ENCODE peak calls at places on chromosomes 5 and 9, in four cellular contexts. One of them, this sample, is unnamed.

GRCh38 chr9:129323999-129324553 is 146.0 kb upstream of the IER5L start:
- DNase-seq in A549: no peak
- DNase-seq in fibroblast of lung: no peak
- DNase-seq in left ventricle myocardium inferior: no peak
- DNase-seq in this sample: no peak

GRCh38 chr5:77423022-77423750 is 68.9 kb downstream of the WDR41 start:
- DNase-seq in A549: no peak
- DNase-seq in left ventricle myocardium inferior: no peak
- DNase-seq in fibroblast of lung: peak
- DNase-seq in this sample: no peak

GRCh38 chr5:159103086-159103485 is 3.4 kb upstream of the EBF1 start:
- DNase-seq in fibroblast of lung: no peak
- DNase-seq in left ventricle myocardium inferior: no peak
- DNase-seq in A549: no peak
- DNase-seq in this sample: no peak

GRCh38 chr5:141680751-141681201 is 1.3 kb downstream of the ARAP3 start:
- DNase-seq in A549: no peak
- DNase-seq in fibroblast of lung: peak
- DNase-seq in left ventricle myocardium inferior: peak
- DNase-seq in this sample: peak

GRCh38 chr5:2224689-2225088 is 342.0 kb upstream of the IRX4 start:
- DNase-seq in A549: no peak
- DNase-seq in fibroblast of lung: no peak
- DNase-seq in left ventricle myocardium inferior: no peak
- DNase-seq in this sample: no peak

GRCh38 chr5:120538149-120538548 is 74.0 kb downstream of the PRR16 start:
- DNase-seq in left ventricle myocardium inferior: no peak
- DNase-seq in A549: no peak
- DNase-seq in fibroblast of lung: peak
- DNase-seq in this sample: peak

GRCh38 chr9:130299785-130300615 is 34.4 kb downstream of the HMCN2 start:
- DNase-seq in left ventricle myocardium inferior: no peak
- DNase-seq in A549: no peak
- DNase-seq in fibroblast of lung: no peak
- DNase-seq in this sample: peak

GRCh38 chr5:77644443-77645157 is 6.1 kb upstream of the OTP start:
- DNase-seq in A549: no peak
- DNase-seq in left ventricle myocardium inferior: no peak
- DNase-seq in fibroblast of lung: no peak
- DNase-seq in this sample: no peak

GRCh38 chr9:88766778-88767503 is 224.3 kb upstream of the S1PR3 start:
- DNase-seq in A549: peak
- DNase-seq in fibroblast of lung: peak
- DNase-seq in left ventricle myocardium inferior: no peak
- DNase-seq in this sample: peak

GRCh38 chr9:110971705-110972104 is 66.6 kb downstream of the LPAR1 start:
- DNase-seq in A549: no peak
- DNase-seq in fibroblast of lung: no peak
- DNase-seq in left ventricle myocardium inferior: no peak
- DNase-seq in this sample: no peak

GRCh38 chr5:169864483-169864882 is 115.8 kb downstream of the INSYN2B start:
- DNase-seq in fibroblast of lung: no peak
- DNase-seq in A549: no peak
- DNase-seq in left ventricle myocardium inferior: no peak
- DNase-seq in this sample: no peak

GRCh38 chr9:88173378-88173999 is 35.2 kb upstream of the SPATA31C2 start:
- DNase-seq in A549: peak
- DNase-seq in fibroblast of lung: peak
- DNase-seq in left ventricle myocardium inferior: peak
- DNase-seq in this sample: peak

GRCh38 chr9:79382468-79382867 is 189.3 kb upstream of the TLE4 start:
- DNase-seq in fibroblast of lung: peak
- DNase-seq in A549: peak
- DNase-seq in left ventricle myocardium inferior: no peak
- DNase-seq in this sample: no peak

GRCh38 chr5:6943749-6944148 is 230.5 kb downstream of the TENT4A start:
- DNase-seq in fibroblast of lung: no peak
- DNase-seq in A549: no peak
- DNase-seq in left ventricle myocardium inferior: no peak
- DNase-seq in this sample: no peak

GRCh38 chr5:138542120-138542955 is 698 bp downstream of the ETF1 start:
- DNase-seq in left ventricle myocardium inferior: no peak
- DNase-seq in fibroblast of lung: peak
- DNase-seq in A549: no peak
- DNase-seq in this sample: peak

GRCh38 chr9:35962126-35962906 is 4.4 kb upstream of the OR2S2 start:
- DNase-seq in fibroblast of lung: peak
- DNase-seq in left ventricle myocardium inferior: peak
- DNase-seq in A549: no peak
- DNase-seq in this sample: peak

GRCh38 chr9:279674-280073 is 65.0 kb downstream of the DOCK8 start:
- DNase-seq in A549: no peak
- DNase-seq in fibroblast of lung: no peak
- DNase-seq in left ventricle myocardium inferior: no peak
- DNase-seq in this sample: no peak

GRCh38 chr5:612498-613424 is 621 bp downstream of the CEP72 start:
- DNase-seq in fibroblast of lung: peak
- DNase-seq in left ventricle myocardium inferior: no peak
- DNase-seq in A549: peak
- DNase-seq in this sample: peak

GRCh38 chr5:6873359-6873758 is 160.1 kb downstream of the TENT4A start:
- DNase-seq in fibroblast of lung: no peak
- DNase-seq in A549: no peak
- DNase-seq in left ventricle myocardium inferior: no peak
- DNase-seq in this sample: no peak

GRCh38 chr5:76204191-76204590 is 121.0 kb downstream of the SV2C start:
- DNase-seq in A549: no peak
- DNase-seq in fibroblast of lung: no peak
- DNase-seq in left ventricle myocardium inferior: no peak
- DNase-seq in this sample: no peak

GRCh38 chr5:41246376-41246775 is 33.0 kb upstream of the C6 start:
- DNase-seq in A549: peak
- DNase-seq in left ventricle myocardium inferior: no peak
- DNase-seq in fibroblast of lung: peak
- DNase-seq in this sample: peak

GRCh38 chr5:36238896-36239295 is 2.8 kb downstream of the NADK2 start:
- DNase-seq in fibroblast of lung: no peak
- DNase-seq in left ventricle myocardium inferior: no peak
- DNase-seq in A549: no peak
- DNase-seq in this sample: peak

GRCh38 chr9:99964336-99964735 is 57.9 kb downstream of the STX17 start:
- DNase-seq in left ventricle myocardium inferior: no peak
- DNase-seq in fibroblast of lung: peak
- DNase-seq in A549: no peak
- DNase-seq in this sample: no peak

DNA sequence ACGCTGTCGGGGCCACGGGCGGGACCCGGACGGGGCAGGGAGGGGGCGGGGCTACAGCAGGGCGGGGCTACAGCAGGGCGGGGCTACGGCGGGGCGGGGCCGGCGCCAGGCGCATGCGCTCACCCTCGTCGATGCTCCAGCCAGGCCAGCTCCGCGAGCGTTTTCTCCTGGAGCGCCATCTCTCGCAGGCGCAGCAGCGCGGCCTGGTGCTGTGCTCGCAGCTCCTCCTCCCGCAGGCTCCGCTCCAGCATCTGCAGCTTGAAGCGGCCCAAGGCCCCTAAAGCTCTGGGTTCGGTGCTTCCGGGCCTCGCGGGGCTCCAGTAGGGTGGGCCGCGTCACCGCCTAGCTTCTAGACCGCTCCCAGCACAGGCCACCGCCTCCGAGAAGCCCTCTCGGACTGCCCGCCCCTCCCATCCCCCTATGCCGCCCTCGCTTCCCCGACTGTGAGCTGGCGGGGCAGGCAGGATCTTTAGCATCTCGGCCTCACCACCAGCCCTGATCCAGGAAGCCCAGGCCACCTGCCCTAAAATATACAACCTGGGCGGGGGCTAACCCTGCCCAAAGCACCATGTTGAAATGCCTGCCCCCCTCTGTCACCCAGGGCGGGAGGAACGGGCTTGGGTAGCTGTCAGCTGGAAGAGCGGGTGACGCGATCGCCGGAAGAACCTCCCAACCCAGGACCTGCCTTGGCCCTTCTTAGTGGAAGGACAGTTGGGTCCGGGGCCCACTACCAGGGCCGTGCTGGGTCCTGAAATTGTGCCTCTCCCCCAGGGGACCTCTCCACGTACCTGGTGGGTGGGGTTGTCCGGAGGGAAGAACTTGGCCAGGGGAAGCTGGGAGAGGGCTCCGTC is 21.9 kb upstream of the QSOX2 start:
- DNase-seq in A549: peak
- DNase-seq in fibroblast of lung: peak
- DNase-seq in left ventricle myocardium inferior: peak
- DNase-seq in this sample: peak
- TF ChIP-seq CTCF in A549: peak
- TF ChIP-seq CTCF in fibroblast of lung: peak
- TF ChIP-seq CTCF in left ventricle myocardium inferior: peak
- TF ChIP-seq CTCF in this sample: peak

DNA sequence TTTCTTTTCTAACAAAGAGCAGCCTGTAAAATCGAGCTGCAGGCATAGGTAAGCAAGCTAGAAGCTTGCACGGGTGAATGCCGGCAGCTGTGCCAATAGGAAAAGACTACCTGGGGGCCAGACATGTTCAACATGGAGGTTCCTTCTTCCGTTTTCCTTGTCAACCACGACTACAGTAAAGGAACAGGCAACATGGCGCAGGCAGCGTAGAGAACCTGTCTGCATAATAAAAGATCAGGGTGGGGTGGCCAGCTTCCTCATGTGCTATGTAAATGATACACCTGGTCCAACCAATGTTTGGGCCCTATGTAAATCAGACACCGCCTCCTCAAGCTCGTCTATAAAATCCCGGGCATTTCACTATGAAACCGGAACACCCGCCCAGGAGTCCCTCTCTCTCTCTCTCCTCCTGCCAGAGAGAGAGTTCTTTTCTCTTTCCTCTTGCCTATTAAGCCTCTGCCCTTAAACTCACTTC is 103.8 kb upstream of the LIFR start:
- DNase-seq in left ventricle myocardium inferior: no peak
- DNase-seq in fibroblast of lung: no peak
- DNase-seq in A549: peak
- DNase-seq in this sample: no peak
- H3K4me3 ChIP-seq in left ventricle myocardium inferior: peak
- H3K4me3 ChIP-seq in fibroblast of lung: no peak
- H3K4me3 ChIP-seq in A549: peak
- H3K4me3 ChIP-seq in this sample: no peak

GRCh38 chr9:98806394-98807069 is 938 bp upstream of the GALNT12 start:
- DNase-seq in A549: no peak
- DNase-seq in left ventricle myocardium inferior: no peak
- DNase-seq in fibroblast of lung: peak
- DNase-seq in this sample: peak
- TF ChIP-seq CTCF in A549: peak
- TF ChIP-seq CTCF in left ventricle myocardium inferior: no peak
- TF ChIP-seq CTCF in fibroblast of lung: peak
- TF ChIP-seq CTCF in this sample: peak

GRCh38 chr9:93585695-93586094 is 9.3 kb downstream of the PHF2 start:
- DNase-seq in left ventricle myocardium inferior: no peak
- DNase-seq in A549: no peak
- DNase-seq in fibroblast of lung: no peak
- DNase-seq in this sample: no peak

GRCh38 chr9:93586290-93587057 is 10.1 kb downstream of the PHF2 start:
- DNase-seq in left ventricle myocardium inferior: peak
- DNase-seq in A549: no peak
- DNase-seq in fibroblast of lung: no peak
- DNase-seq in this sample: no peak

GRCh38 chr9:93588641-93589609 is 12.5 kb downstream of the PHF2 start:
- DNase-seq in A549: no peak
- DNase-seq in fibroblast of lung: peak
- DNase-seq in left ventricle myocardium inferior: no peak
- DNase-seq in this sample: no peak

GRCh38 chr9:93587651-93588347 is 11.4 kb downstream of the PHF2 start:
- DNase-seq in left ventricle myocardium inferior: no peak
- DNase-seq in fibroblast of lung: no peak
- DNase-seq in A549: no peak
- DNase-seq in this sample: no peak

DNA sequence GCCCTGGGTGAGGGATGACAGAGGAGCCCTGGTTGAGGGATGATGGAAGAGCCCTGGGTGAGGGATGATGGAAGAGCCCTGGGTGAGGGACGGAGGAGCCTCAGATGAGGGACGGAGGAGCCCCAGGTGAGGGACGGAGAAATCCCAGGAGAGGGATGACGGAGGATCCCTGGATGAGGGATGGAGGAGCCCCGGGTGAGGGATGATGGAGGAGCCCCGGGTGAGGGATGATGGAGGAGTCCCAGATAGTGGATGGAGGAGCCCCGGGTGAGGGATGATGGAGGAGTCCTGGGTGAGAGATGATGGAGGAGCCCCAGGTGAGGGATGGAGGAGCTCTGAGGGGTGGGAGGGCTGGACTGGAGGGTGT is 10.9 kb downstream of the PHF2 start:
- DNase-seq in left ventricle myocardium inferior: no peak
- DNase-seq in fibroblast of lung: no peak
- DNase-seq in A549: no peak
- DNase-seq in this sample: no peak
- H3K4me3 ChIP-seq in left ventricle myocardium inferior: no peak
- H3K4me3 ChIP-seq in fibroblast of lung: no peak
- H3K4me3 ChIP-seq in A549: no peak
- H3K4me3 ChIP-seq in this sample: no peak

GRCh38 chr5:163794993-163795392 is 289.6 kb downstream of the MAT2B start:
- DNase-seq in fibroblast of lung: no peak
- DNase-seq in A549: no peak
- DNase-seq in left ventricle myocardium inferior: no peak
- DNase-seq in this sample: no peak

GRCh38 chr5:163789870-163790269 is 284.5 kb downstream of the MAT2B start:
- DNase-seq in left ventricle myocardium inferior: no peak
- DNase-seq in fibroblast of lung: peak
- DNase-seq in A549: no peak
- DNase-seq in this sample: peak

DNA sequence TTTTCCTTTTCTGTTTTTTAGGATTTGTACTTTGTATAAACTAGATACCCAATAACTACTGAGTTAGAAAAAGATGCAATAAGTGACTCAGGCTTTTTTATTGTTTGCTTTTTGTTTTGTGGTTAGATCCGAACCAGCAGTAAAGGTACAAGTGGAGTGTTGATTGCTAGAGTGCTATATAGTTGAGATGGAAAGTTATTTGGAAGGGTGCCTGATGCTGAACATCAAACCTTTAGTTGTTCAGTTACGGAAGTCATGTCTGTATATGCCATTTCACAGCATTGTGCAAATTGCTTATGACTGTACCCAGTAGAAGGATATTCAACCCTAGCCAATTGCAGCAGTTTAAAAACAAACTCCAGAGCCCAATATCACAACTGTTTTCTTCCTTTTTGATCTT is 285.1 kb downstream of the MAT2B start:
- DNase-seq in fibroblast of lung: no peak
- DNase-seq in left ventricle myocardium inferior: no peak
- DNase-seq in A549: no peak
- DNase-seq in this sample: no peak
- TF ChIP-seq CTCF in fibroblast of lung: no peak
- TF ChIP-seq CTCF in left ventricle myocardium inferior: no peak
- TF ChIP-seq CTCF in A549: no peak
- TF ChIP-seq CTCF in this sample: no peak